ENCODE peak calls at places on chromosomes 7 and 10, in four cellular contexts. A, R, Y and Q are unnamed samples.
A peak's percentile ranks its signal among the peaks of the same experiment; 100 is the strongest.

GRCh38 chr7:119377-120163 is 72.8 kb upstream of the FAM20C start:
- DNase-seq in Y (no peak), R (peak; percentile 14), A (no peak), Q (no peak)

GRCh38 chr7:43735802-43736603 is 6.7 kb upstream of the COA1 start:
- DNase-seq in A (no peak), R (no peak), Y (no peak), Q (no peak)

GRCh38 chr10:93294004-93294403 is 188.1 kb downstream of the MYOF start:
- DNase-seq in A (no peak), Y (no peak), R (no peak), Q (no peak)

GRCh38 chr7:135335628-135336139 is 102.0 kb downstream of the STRA8 start:
- DNase-seq in Y (peak; percentile 66), R (peak; percentile 24), A (no peak), Q (peak; percentile 97)

GRCh38 chr7:2523941-2524807 is 4.6 kb downstream of the LFNG start:
- DNase-seq in Y (peak; percentile 57), R (no peak), A (peak; percentile 90), Q (no peak)

GRCh38 chr10:18221123-18221522 is 80.9 kb downstream of the CACNB2 start:
- DNase-seq in R (no peak), A (no peak), Y (no peak), Q (no peak)

GRCh38 chr7:42746226-42746625 is 165.6 kb downstream of the C7orf25 start:
- DNase-seq in R (no peak), A (no peak), Y (no peak), Q (no peak)

GRCh38 chr10:125144693-125145623 is 15.4 kb downstream of the CTBP2 start:
- DNase-seq in R (peak; percentile 63), Y (peak; percentile 78), A (peak; percentile 77), Q (no peak)

GRCh38 chr10:126670056-126670743 is at the start of gene C10orf90:
- DNase-seq in Y (no peak), R (no peak), A (no peak), Q (no peak)

GRCh38 chr10:70974351-70974901 is 86.1 kb upstream of the PCBD1 start:
- DNase-seq in R (no peak), A (no peak), Y (peak; percentile 26), Q (no peak)

GRCh38 chr7:74583630-74584029 is 73.9 kb upstream of the GTF2I start:
- DNase-seq in A (no peak), Y (no peak), R (no peak), Q (no peak)
- H3K27ac ChIP-seq in A (no peak overlapping the region), Y (no peak overlapping the region), R (no peak overlapping the region), Q (no peak overlapping the region)

GRCh38 chr10:13729959-13730358 is 143.2 kb downstream of the PRPF18 start:
- DNase-seq in A (no peak), Y (no peak), R (no peak), Q (no peak)
- H3K27ac ChIP-seq in A (no peak overlapping the region), Y (no peak overlapping the region), R (no peak overlapping the region), Q (no peak overlapping the region)

GRCh38 chr10:88964360-88964759 is 11.8 kb upstream of the ACTA2 start:
- DNase-seq in Y (no peak), R (no peak), A (no peak), Q (no peak)
- H3K27ac ChIP-seq in Y (no peak overlapping the region), R (no peak overlapping the region), A (peak overlapping the region; percentile 90), Q (no peak overlapping the region)

GRCh38 chr10:72081772-72082590 is 6.4 kb downstream of the SPOCK2 start:
- DNase-seq in Y (no peak), R (no peak), A (no peak), Q (peak; percentile 68)
- H3K27ac ChIP-seq in Y (no peak overlapping the region), R (no peak overlapping the region), A (no peak overlapping the region), Q (no peak overlapping the region)

GRCh38 chr7:142790565-142790964 is 19.8 kb downstream of the PRSS2 start:
- DNase-seq in Y (no peak), A (no peak), R (no peak), Q (no peak)

GRCh38 chr7:142790056-142790455 is 19.3 kb downstream of the PRSS2 start:
- DNase-seq in Y (no peak), A (no peak), R (no peak), Q (no peak)

GRCh38 chr7:142792593-142792992 is 21.8 kb downstream of the PRSS2 start:
- DNase-seq in R (no peak), Y (no peak), A (no peak), Q (no peak)

GRCh38 chr7:142792129-142792528 is 21.4 kb downstream of the PRSS2 start:
- DNase-seq in A (no peak), R (no peak), Y (no peak), Q (no peak)

DNA sequence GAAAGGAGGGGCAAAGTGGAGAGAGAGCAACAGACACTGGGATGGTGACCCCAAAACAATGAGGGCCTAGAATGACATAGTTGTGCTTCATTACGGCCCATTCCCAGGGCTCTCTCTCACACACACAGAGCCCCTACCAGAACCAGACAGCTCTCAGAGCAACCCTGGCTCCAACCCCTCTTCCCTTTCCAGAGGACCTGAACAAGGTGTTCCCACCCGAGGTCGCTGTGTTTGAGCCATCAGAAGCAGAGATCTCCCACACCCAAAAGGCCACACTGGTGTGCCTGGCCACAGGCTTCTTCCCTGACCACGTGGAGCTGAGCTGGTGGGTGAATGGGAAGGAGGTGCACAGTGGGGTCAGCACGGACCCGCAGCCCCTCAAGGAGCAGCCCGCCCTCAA is 20.7 kb downstream of the PRSS2 start:
- DNase-seq in Y (no peak), R (no peak), A (no peak), Q (no peak)
- H3K27ac ChIP-seq in Y (no peak overlapping the region), R (no peak overlapping the region), A (no peak overlapping the region), Q (no peak overlapping the region)

DNA sequence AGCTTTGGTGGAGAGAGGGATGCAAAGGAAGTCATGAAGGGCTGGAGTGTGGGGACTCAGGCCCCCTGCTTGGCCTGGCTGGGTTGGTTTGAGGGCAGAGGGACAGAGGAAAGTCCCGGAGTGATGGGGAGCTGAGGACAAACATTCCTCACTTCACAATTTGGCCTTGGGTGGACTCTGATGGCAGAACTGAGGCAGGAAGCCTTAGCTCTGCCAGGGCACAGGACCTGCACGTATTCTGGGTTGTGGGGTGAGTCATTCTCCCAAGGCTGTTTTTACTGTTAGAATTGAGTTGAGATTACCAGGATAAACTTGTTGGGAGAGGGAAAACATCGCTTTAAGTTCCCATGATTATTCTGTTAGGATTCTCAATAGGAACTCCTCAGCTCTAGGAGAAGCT is 2.6 kb downstream of the GOLGA7B start:
- DNase-seq in Y (no peak), R (no peak), A (no peak), Q (no peak)
- H3K27ac ChIP-seq in Y (no peak overlapping the region), R (no peak overlapping the region), A (no peak overlapping the region), Q (no peak overlapping the region)

DNA sequence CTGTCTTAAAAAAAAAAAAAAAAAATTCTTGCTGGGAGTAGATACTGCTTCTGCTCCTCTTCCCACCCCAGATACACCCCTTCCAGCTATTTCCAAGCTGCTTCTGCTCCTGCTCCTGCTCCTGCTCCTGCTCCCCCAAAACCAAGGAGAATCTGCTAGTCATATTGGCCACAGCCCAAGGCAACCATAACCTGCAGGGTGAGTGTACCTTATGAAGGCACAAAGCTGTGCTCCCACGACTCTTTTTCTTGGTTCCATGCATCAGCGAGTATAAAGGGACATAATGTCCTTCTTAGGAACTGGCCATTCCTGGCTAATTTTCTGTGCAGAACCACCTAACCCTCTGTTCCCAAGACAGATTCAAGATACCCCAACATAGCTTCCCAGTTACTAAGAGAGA is 129.5 kb upstream of the CDK1 start:
- DNase-seq in Y (no peak), R (no peak), A (no peak), Q (no peak)
- H3K27ac ChIP-seq in Y (no peak overlapping the region), R (no peak overlapping the region), A (no peak overlapping the region), Q (no peak overlapping the region)

DNA sequence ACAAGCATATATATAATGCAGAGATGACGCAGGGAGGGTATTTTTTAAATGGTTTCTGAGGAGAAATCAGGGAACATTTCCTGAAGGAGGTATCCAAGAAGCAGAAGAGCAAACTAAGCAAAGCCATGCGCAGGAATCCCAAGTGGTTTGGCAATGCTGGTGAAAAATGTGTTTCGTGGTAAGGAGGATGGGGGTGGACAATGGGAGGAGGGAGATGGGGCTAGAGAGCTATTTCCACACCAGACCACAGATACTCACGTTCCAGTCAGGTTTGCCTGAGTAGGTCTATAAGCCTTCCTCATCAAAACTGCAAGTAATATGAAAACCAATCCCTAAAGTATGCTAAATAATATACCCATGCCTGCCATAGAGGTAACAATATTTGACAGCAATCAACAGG is 223.7 kb upstream of the MKLN1 start:
- DNase-seq in R (peak; percentile 67), Y (no peak), A (no peak), Q (no peak)
- H3K27ac ChIP-seq in R (peak overlapping the region; percentile 74), Y (no peak overlapping the region), A (no peak overlapping the region), Q (no peak overlapping the region)